ENCODE peak calls at places on chromosomes 2 and 18, in four cellular contexts. One of them, this sample, is unnamed.

GRCh38 chr2:86035883-86036789 is 69.5 kb downstream of the POLR1A start:
- DNase-seq in PC-9: no peak
- DNase-seq in hepatocyte: peak; percentile 66
- DNase-seq in neural progenitor cell: no peak
- DNase-seq in this sample: peak; percentile 89

GRCh38 chr18:21391074-21391673 is 149.1 kb downstream of the GREB1L start:
- DNase-seq in PC-9: peak; percentile 45
- DNase-seq in hepatocyte: no peak
- DNase-seq in neural progenitor cell: no peak
- DNase-seq in this sample: no peak

GRCh38 chr18:23864620-23865019 is 149.9 kb upstream of the TTC39C start:
- DNase-seq in PC-9: no peak
- DNase-seq in hepatocyte: no peak
- DNase-seq in neural progenitor cell: no peak
- DNase-seq in this sample: no peak

GRCh38 chr2:208224802-208225201 is 30.1 kb downstream of the IDH1 start:
- DNase-seq in PC-9: peak; percentile 30
- DNase-seq in hepatocyte: no peak
- DNase-seq in neural progenitor cell: no peak
- DNase-seq in this sample: no peak

GRCh38 chr2:46876741-46877384 is 38.7 kb downstream of the MCFD2 start:
- DNase-seq in PC-9: peak; percentile 46
- DNase-seq in hepatocyte: peak; percentile 68
- DNase-seq in neural progenitor cell: peak; percentile 14
- DNase-seq in this sample: no peak

GRCh38 chr2:32732135-32732534 is 104.3 kb downstream of the TTC27 start:
- DNase-seq in PC-9: no peak
- DNase-seq in hepatocyte: no peak
- DNase-seq in neural progenitor cell: no peak
- DNase-seq in this sample: no peak

GRCh38 chr18:76589309-76589708 is 94.3 kb upstream of the ZNF516 start:
- DNase-seq in PC-9: no peak
- DNase-seq in hepatocyte: no peak
- DNase-seq in neural progenitor cell: no peak
- DNase-seq in this sample: no peak

GRCh38 chr18:32469190-32469611 is 1.5 kb downstream of the GAREM1 start:
- DNase-seq in PC-9: peak; percentile 16
- DNase-seq in hepatocyte: peak; percentile 58
- DNase-seq in neural progenitor cell: peak; percentile 48
- DNase-seq in this sample: peak; percentile 69

GRCh38 chr2:202135111-202135874 is 62.2 kb downstream of the KIAA2012 start:
- DNase-seq in PC-9: no peak
- DNase-seq in hepatocyte: peak; percentile 78
- DNase-seq in neural progenitor cell: no peak
- DNase-seq in this sample: no peak

GRCh38 chr2:171248205-171248662 is 87.5 kb upstream of the TLK1 start:
- DNase-seq in PC-9: no peak
- DNase-seq in hepatocyte: no peak
- DNase-seq in neural progenitor cell: no peak
- DNase-seq in this sample: no peak

GRCh38 chr18:65988371-65988770 is 237.6 kb downstream of the CDH7 start:
- DNase-seq in PC-9: no peak
- DNase-seq in hepatocyte: no peak
- DNase-seq in neural progenitor cell: no peak
- DNase-seq in this sample: no peak

GRCh38 chr2:49226360-49226759 is 72.0 kb upstream of the FSHR start:
- DNase-seq in PC-9: no peak
- DNase-seq in hepatocyte: no peak
- DNase-seq in neural progenitor cell: no peak
- DNase-seq in this sample: no peak
- H3K36me3 ChIP-seq in PC-9: no peaks in the 10 kb centered on the region
- H3K36me3 ChIP-seq in hepatocyte: no peaks in the 10 kb centered on the region
- H3K36me3 ChIP-seq in neural progenitor cell: no peaks in the 10 kb centered on the region
- H3K36me3 ChIP-seq in this sample: no peaks in the 10 kb centered on the region

GRCh38 chr2:165876269-165876668 is 77.3 kb downstream of the TTC21B start:
- DNase-seq in PC-9: no peak
- DNase-seq in hepatocyte: no peak
- DNase-seq in neural progenitor cell: no peak
- DNase-seq in this sample: no peak
- H3K27ac ChIP-seq in PC-9: no peak overlapping the region
- H3K27ac ChIP-seq in hepatocyte: no peak overlapping the region
- H3K27ac ChIP-seq in neural progenitor cell: no peak overlapping the region
- H3K27ac ChIP-seq in this sample: no peak overlapping the region

GRCh38 chr2:19137433-19137832 is 221.0 kb downstream of the OSR1 start:
- DNase-seq in PC-9: no peak
- DNase-seq in hepatocyte: no peak
- DNase-seq in neural progenitor cell: no peak
- DNase-seq in this sample: no peak
- TF ChIP-seq CTCF in PC-9: no peak
- TF ChIP-seq CTCF in hepatocyte: no peak
- TF ChIP-seq CTCF in neural progenitor cell: no peak
- TF ChIP-seq CTCF in this sample: no peak

DNA sequence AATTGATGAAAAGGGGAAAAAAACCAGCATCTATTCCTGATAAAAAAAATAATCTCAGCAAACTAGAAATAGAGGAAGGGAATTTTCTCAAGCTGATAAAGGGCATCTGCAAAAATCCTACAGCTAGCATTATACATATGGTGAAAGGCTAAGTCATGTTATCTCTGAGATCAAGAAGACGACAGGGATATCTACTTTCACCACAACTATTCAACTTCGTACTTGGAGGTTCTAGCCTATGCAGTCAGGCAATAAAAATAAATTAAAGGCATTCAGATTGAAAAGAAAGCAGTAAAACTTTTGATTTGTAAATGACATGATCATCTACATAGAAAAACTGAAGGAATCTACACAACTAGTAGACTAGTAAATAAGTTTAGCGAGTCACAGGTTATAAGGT is 58.2 kb downstream of the CAB39 start:
- DNase-seq in PC-9: no peak
- DNase-seq in hepatocyte: no peak
- DNase-seq in neural progenitor cell: no peak
- DNase-seq in this sample: no peak
- H3K36me3 ChIP-seq in PC-9: peaks cover 66% of the 10 kb centered on the region
- H3K36me3 ChIP-seq in hepatocyte: no peaks in the 10 kb centered on the region
- H3K36me3 ChIP-seq in neural progenitor cell: peaks cover 13% of the 10 kb centered on the region
- H3K36me3 ChIP-seq in this sample: no peaks in the 10 kb centered on the region

GRCh38 chr2:105635564-105635963 is 109.1 kb upstream of the NCK2 start:
- DNase-seq in PC-9: no peak
- DNase-seq in hepatocyte: no peak
- DNase-seq in neural progenitor cell: no peak
- DNase-seq in this sample: no peak
- H3K27ac ChIP-seq in PC-9: no peak overlapping the region
- H3K27ac ChIP-seq in hepatocyte: no peak overlapping the region
- H3K27ac ChIP-seq in neural progenitor cell: no peak overlapping the region
- H3K27ac ChIP-seq in this sample: no peak overlapping the region

DNA sequence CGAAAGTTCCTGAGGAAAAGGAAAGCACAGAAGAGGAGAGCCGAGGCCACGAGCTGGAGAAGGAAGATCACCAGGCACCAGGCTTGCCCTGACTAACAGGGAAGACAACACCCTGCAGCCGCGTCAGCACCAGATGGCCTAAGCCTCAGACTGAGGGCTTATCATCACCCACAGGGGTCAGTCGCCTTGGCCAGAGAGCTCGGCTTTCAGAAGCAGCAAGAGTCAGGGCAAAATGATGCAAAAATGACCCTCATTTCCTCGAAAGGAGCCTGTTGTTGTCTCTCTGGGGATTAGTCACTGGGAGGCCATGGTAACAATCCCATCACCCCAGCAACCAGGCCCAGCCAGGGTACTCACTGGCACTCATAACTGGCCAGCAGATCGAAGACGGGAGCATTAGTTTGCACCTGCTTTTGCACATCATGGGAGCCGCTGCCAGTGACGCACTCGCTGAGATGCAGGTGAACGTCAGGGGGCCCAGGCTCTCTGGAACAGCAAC is 42.7 kb upstream of the ZFP36L2 start:
- DNase-seq in PC-9: peak; percentile 32
- DNase-seq in hepatocyte: peak; percentile 74
- DNase-seq in neural progenitor cell: peak; percentile 43
- DNase-seq in this sample: peak; percentile 28
- TF ChIP-seq CTCF in PC-9: no peak
- TF ChIP-seq CTCF in hepatocyte: no peak
- TF ChIP-seq CTCF in neural progenitor cell: no peak
- TF ChIP-seq CTCF in this sample: no peak